ENCODE peak calls at places on chromosomes 11 and 22, in four cellular contexts. P is thoracic aorta, Q is IMR-90, I is left lung. K is an unnamed sample. For H3K27me3 and H3K4me1, the result is how much of the 10 kb centered on the place peaks cover.

GRCh38 chr11:33772300-33772699 is 2.0 kb downstream of the FBXO3 start:
- DNase-seq in P (no peak), Q (peak), I (no peak), K (no peak)

GRCh38 chr22:25113316-25113721 is 86.3 kb upstream of the CRYBB3 start:
- DNase-seq in P (no peak), Q (no peak), I (peak), K (peak)

GRCh38 chr11:123587044-123587443 is 67.4 kb downstream of the SCN3B start:
- DNase-seq in P (no peak), Q (no peak), I (no peak), K (no peak)

GRCh38 chr11:110091995-110092576 is 1.1 kb upstream of the ZC3H12C start:
- DNase-seq in P (no peak), Q (no peak), I (no peak), K (no peak)

GRCh38 chr11:30926130-30926529 is 340.0 kb upstream of the MPPED2 start:
- DNase-seq in P (no peak), Q (no peak), I (no peak), K (no peak)

GRCh38 chr22:45211848-45212247 is 28.8 kb downstream of the KIAA0930 start:
- DNase-seq in P (no peak), Q (no peak), I (no peak), K (peak)

GRCh38 chr11:61131998-61132555 is 29.1 kb downstream of the VPS37C start:
- DNase-seq in P (no peak), Q (no peak), I (no peak), K (no peak)

GRCh38 chr11:57434640-57435546 is 8.0 kb upstream of the SLC43A3 start:
- DNase-seq in P (no peak), Q (peak), I (peak), K (no peak)

GRCh38 chr11:69368119-69368880 is 74.3 kb downstream of the MYEOV start:
- DNase-seq in P (no peak), Q (no peak), I (peak), K (no peak)

GRCh38 chr11:101583180-101584128 is at the start of gene TRPC6:
- DNase-seq in P (no peak), Q (peak), I (peak), K (peak)
- H3K4me3 ChIP-seq in P (peak), Q (peak), I (peak), K (peak)

DNA sequence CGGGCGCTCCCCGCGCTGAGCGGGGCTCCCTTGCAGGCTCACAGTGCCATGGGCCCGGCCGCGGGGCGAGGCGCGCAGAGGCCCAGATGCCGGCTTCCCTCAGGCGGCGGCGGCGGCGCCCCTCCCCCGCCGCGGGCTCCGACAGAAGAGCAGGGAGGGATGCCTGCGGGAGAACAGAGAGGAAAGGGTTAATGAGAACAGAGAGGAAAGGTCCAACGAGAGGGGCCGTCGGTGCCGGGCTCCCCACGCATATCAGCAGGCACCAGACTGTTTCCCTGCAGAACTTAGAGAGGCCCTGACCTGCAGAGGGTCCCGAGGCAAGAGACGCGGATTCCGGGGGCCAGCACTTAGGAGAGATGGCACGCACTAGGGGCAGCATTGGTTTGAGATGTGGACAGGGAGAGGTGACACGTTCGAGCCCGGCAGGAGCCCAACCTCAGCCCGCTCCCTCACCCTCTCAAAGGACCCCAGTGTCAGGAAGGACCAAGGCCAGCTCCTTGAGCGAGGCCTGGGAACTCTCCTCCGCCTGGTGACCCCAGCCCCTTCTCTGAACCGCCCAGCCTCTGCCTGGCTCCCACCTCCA is 9.1 kb downstream of the NRXN2 start:
- DNase-seq in P (no peak), Q (no peak), I (no peak), K (no peak)
- H3K27me3 ChIP-seq in P (under half), Q (half or more), I (half or more), K (half or more)

DNA sequence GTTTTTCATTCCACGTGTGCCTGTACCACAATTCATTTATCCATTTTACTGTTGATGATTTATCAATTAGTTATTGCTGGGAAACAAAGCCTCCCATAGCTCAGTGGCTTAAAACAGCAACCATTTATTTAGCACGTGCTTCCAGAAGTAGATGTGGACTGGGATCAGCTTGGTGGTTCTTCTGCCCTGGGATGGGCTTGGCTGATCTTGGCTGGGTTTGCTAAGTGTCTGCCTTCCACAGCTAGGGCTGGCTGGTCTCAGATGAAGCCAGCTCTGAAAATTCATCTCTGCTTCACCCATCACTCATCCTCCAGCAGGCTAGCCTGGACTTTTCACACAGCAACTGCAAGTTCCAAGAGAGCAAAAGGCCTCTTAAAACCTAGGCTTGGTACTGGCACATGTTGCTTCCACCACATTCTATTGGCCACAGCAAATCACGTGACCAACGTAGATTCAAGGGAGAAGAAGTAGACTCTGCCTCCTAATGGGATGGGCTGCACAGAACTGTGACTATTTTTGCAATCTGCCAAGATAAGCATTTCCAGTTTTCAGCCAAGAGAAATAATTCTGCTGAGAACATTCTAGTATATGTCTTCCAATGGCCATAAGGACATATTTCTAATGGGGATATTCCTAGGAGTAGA is 124.9 kb downstream of the MN1 start:
- DNase-seq in P (no peak), Q (no peak), I (no peak), K (no peak)
- H3K4me1 ChIP-seq in P (under half), Q (under half), I (under half), K (under half)

GRCh38 chr11:105202422-105202821 is 62.9 kb upstream of the CARD18 start:
- DNase-seq in P (no peak), Q (no peak), I (no peak), K (no peak)
- H3K4me3 ChIP-seq in P (no peak), Q (no peak), I (no peak), K (no peak)

DNA sequence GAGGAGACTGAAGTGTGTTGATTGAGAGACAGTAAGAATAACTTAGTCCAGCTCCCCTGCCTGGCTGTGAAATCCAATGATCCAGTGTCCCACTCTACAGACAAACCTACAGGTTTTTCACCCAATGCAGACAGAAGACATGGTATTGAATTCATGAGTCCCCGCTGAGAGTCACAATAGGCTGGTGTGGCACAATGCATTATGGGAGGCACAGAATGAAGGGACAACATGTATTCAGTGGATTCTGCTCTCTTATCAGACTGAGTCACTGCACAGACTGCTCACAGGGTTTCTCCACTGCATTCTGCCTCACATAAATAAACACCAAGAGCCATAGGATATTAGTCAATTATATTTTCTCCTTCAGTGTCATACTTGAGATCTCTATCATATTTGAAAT is 55.2 kb upstream of the TOP3B start:
- DNase-seq in P (no peak), Q (peak), I (no peak), K (no peak)
- H3K27me3 ChIP-seq in P (under half), Q (under half), I (under half), K (under half)

DNA sequence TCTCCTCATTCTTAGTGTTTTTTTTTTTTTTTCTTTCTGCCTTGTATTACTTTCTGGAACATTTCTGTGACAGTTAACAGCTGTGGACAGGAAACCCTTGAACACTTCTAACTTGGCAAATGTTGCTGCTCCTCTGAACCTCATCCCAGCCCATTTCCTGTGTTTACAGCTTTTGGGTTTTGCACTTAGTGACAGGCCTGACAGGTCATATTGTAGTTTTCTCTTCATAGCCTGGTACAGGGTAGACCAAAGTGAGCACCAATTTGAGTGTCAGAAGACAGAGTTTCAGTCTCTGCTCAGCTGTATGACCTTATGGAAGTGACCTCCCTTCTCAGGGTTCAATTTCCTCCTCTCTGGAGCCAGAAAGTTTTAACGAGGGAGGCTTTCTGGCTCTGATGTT is 91.6 kb downstream of the STIM1 start:
- DNase-seq in P (no peak), Q (peak), I (no peak), K (no peak)
- H3K4me1 ChIP-seq in P (half or more), Q (under half), I (under half), K (under half)

GRCh38 chr11:66700742-66701141 is 23.1 kb upstream of the RBM4B start:
- DNase-seq in P (no peak), Q (no peak), I (no peak), K (no peak)
- H3K4me3 ChIP-seq in P (no peak), Q (no peak), I (no peak), K (no peak)

GRCh38 chr11:32447252-32447651 is 11.9 kb upstream of the WT1 start:
- DNase-seq in P (no peak), Q (no peak), I (no peak), K (no peak)
- H3K27me3 ChIP-seq in P (under half), Q (under half), I (under half), K (half or more)

K was measured in RWPE2.